ENCODE peak calls at places on chromosomes 11 and 22, in nine cellular contexts. I is ovary, P is left ventricle myocardium inferior, V is colonic mucosa, B is heart left ventricle, N is OCI-LY7, F is aorta, H is HCT116, E is stomach. L is an unnamed sample.

GRCh38 chr11:73243093-73243485 is 25.0 kb downstream of the P2RY2 start:
- DNase-seq in V (no peak), B (no peak), I (no peak), P (no peak), E (no peak), N (no peak), F (peak), H (no peak), L (no peak)

GRCh38 chr11:129528296-129528695 is 152.6 kb downstream of the BARX2 start:
- DNase-seq in H (no peak), N (no peak), B (no peak), E (no peak), V (no peak), I (no peak), F (no peak), P (no peak), L (no peak)

GRCh38 chr11:119684361-119685072 is 44.5 kb downstream of the NECTIN1 start:
- DNase-seq in H (no peak), B (no peak), N (no peak), F (no peak), V (no peak), I (no peak), E (no peak), P (no peak), L (no peak)

GRCh38 chr11:88434333-88434976 is 96.9 kb upstream of the CTSC start:
- DNase-seq in N (peak), H (no peak), P (no peak), B (no peak), F (no peak), V (no peak), I (no peak), E (no peak), L (no peak)

GRCh38 chr11:72038491-72038890 is 39.8 kb downstream of the IL18BP start:
- DNase-seq in E (peak), I (peak), H (no peak), P (peak), N (no peak), V (peak), B (peak), F (peak), L (peak)

GRCh38 chr11:11552688-11553087 is 69.1 kb downstream of the GALNT18 start:
- DNase-seq in F (no peak), V (no peak), I (no peak), B (no peak), P (no peak), N (no peak), H (no peak), E (no peak), L (peak)

GRCh38 chr22:33038131-33038772 is 19.9 kb downstream of the SYN3 start:
- DNase-seq in P (no peak), N (no peak), B (no peak), I (no peak), V (no peak), E (no peak), H (no peak), F (no peak), L (no peak)

GRCh38 chr11:26025680-26026079 is 306.2 kb upstream of the ANO3 start:
- DNase-seq in N (no peak), F (no peak), I (no peak), P (no peak), V (no peak), H (no peak), E (no peak), B (no peak), L (no peak)

GRCh38 chr11:47296045-47296444 is 26.1 kb downstream of the MADD start:
- DNase-seq in V (no peak), F (no peak), H (no peak), B (no peak), I (no peak), N (no peak), E (no peak), P (no peak), L (no peak)

GRCh38 chr11:14336507-14337503 is 22.2 kb downstream of the RRAS2 start:
- DNase-seq in F (no peak), H (peak), B (no peak), V (no peak), E (no peak), I (no peak), N (no peak), P (no peak), L (no peak)

GRCh38 chr22:27952091-27952490 is 33.0 kb upstream of the PITPNB start:
- DNase-seq in V (no peak), N (no peak), P (no peak), E (no peak), H (no peak), I (no peak), F (no peak), B (no peak), L (no peak)

GRCh38 chr22:24433868-24434471 is 6.6 kb downstream of the ADORA2A start:
- DNase-seq in P (no peak), E (no peak), H (no peak), N (peak), F (no peak), B (no peak), V (no peak), I (no peak), L (no peak)

GRCh38 chr22:31846161-31847115 is 92.6 kb downstream of the DEPDC5 start:
- DNase-seq in I (no peak), V (no peak), N (peak), H (no peak), F (no peak), P (no peak), E (no peak), B (no peak), L (no peak)

GRCh38 chr11:26286472-26287066 is 45.4 kb upstream of the ANO3 start:
- DNase-seq in H (no peak), P (no peak), N (peak), I (no peak), V (no peak), E (no peak), B (no peak), F (no peak), L (no peak)

GRCh38 chr11:2214527-2215229 is 43.1 kb upstream of the TH start:
- DNase-seq in F (peak), I (peak), H (no peak), N (no peak), E (no peak), P (no peak), B (no peak), V (peak), L (no peak)

GRCh38 chr11:126602349-126602940 is 247.0 kb downstream of the ST3GAL4 start:
- DNase-seq in V (no peak), F (no peak), E (no peak), B (no peak), I (no peak), H (no peak), P (no peak), N (no peak), L (no peak)

GRCh38 chr11:68911731-68912130 is 8.0 kb downstream of the IGHMBP2 start:
- DNase-seq in E (no peak), I (no peak), B (no peak), V (no peak), P (no peak), F (no peak), N (no peak), H (no peak), L (no peak)

GRCh38 chr11:112016765-112017356 is 8.3 kb upstream of the DLAT start:
- DNase-seq in H (no peak), I (no peak), N (no peak), B (no peak), P (no peak), E (no peak), F (no peak), V (no peak), L (peak)

GRCh38 chr11:9802291-9802861 is 138.5 kb downstream of the SWAP70 start:
- DNase-seq in B (no peak), F (no peak), H (no peak), I (no peak), N (peak), P (no peak), V (no peak), E (no peak), L (no peak)
- H3K27ac ChIP-seq in B (peak), F (no peak), H (no peak), I (no peak), N (no peak), P (peak), V (no peak), E (no peak), L (no peak)

DNA sequence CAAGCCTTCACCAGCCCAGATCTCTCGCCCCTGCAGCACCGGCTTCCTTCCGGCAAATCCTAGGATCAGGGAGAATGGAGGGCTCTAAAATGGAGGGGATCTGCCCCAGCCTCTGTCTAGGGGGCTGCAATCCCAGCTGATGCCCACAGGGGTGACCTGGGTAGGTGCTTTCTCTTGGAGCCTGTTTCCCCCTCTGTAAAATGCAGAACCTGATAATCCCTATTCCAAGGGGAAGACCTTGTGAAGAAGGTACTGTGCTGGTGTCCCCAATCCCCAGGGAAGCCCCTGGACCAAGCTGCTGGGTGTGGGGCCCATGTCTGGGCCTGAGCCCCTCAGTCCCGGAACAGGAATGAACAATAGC is 2.8 kb downstream of the EMID1 start:
- DNase-seq in I (no peak), H (no peak), F (no peak), V (no peak), N (no peak), E (no peak), P (no peak), B (no peak), L (no peak)
- H3K4me3 ChIP-seq in I (no peak), H (no peak), F (no peak), V (no peak), N (no peak), E (no peak), P (no peak), B (no peak), L (no peak)

DNA sequence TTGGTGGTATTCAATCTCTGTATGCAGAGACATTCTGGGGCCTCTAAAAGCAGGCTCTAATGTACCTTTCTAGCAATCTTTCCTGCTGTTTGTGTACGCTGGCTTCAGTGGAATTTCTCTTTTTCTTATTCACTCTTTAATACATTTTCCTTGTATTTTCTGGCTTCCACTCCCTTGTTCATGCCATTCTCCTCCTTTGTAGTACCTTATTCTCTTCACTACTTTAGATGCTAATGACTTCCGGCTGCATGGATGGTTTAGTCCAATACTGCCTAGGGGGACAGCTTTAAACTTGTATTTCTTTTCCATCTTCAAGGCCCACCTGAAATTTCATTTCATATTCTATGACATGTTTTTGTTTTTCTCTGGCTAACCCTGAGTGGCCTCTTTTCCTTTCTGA is 40.2 kb downstream of the DDX10 start:
- DNase-seq in N (no peak), I (no peak), F (no peak), P (no peak), B (no peak), E (no peak), H (no peak), V (no peak), L (no peak)
- H3K27ac ChIP-seq in N (no peak), I (no peak), F (no peak), P (no peak), B (no peak), E (no peak), H (no peak), V (no peak), L (no peak)

GRCh38 chr11:114053406-114053805 is 6.1 kb upstream of the ZBTB16 start:
- DNase-seq in I (no peak), E (no peak), P (no peak), H (no peak), V (no peak), B (no peak), F (no peak), N (no peak), L (no peak)
- H3K4me3 ChIP-seq in I (no peak), E (no peak), P (no peak), H (no peak), V (no peak), B (no peak), F (no peak), N (no peak), L (no peak)

DNA sequence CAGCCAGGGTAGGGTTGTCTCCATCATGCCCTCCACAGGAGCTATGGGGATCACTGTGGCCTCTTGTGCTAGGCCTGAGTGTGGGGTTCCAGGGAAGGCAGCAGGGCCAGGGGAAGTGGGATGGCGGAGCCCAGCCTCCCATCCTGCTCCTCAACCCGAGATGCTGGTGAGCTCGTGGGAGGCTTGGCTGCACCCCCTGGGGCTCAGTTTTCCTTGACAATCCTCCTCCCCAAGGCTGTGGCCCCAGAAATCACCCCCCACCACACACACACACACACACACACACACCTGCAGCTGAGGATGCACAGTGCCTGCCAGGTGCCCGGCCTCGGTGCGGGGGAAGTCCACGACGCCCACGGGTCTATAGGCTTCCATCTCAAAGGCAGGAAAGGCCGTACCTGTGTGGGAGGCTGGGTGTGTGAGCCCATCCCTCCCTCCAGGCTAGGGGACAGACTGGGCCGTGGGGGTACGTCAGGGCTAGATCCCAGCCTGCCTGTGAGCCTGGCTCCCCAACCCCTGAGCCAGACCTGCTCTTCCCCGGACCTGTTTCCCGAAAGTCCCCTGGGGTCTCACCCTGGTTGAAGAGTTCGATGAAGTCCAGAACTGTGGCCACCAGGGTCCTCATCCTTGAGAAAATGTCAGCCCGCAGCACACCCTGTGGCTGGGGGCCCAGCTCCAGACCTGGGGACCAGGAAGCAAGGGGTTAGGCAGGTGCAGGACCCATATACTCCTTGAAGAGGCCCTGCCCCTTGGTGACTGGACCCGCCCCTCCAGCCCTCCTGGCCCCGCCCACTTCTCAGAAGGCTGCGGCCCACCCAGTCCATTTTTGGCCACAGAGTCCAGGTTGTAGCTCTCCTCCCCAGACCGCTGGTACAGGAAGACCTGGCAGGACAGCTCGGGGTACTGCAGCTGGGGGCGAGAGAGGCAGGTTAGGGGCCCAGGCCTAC is 5.2 kb upstream of the TBX10 start:
- DNase-seq in V (no peak), P (no peak), F (peak), B (no peak), E (no peak), N (peak), H (no peak), I (no peak), L (no peak)
- H3K27ac ChIP-seq in V (no peak), P (no peak), F (no peak), B (no peak), E (no peak), N (peak), H (no peak), I (no peak), L (no peak)

GRCh38 chr11:65315204-65315865 is 669 bp downstream of the CDC42EP2 start:
- DNase-seq in F (peak), P (peak), E (peak), N (peak), I (peak), H (peak), V (peak), B (peak), L (peak)
- H3K4me3 ChIP-seq in F (peak), P (peak), E (peak), N (peak), I (peak), H (peak), V (peak), B (peak), L (peak)

DNA sequence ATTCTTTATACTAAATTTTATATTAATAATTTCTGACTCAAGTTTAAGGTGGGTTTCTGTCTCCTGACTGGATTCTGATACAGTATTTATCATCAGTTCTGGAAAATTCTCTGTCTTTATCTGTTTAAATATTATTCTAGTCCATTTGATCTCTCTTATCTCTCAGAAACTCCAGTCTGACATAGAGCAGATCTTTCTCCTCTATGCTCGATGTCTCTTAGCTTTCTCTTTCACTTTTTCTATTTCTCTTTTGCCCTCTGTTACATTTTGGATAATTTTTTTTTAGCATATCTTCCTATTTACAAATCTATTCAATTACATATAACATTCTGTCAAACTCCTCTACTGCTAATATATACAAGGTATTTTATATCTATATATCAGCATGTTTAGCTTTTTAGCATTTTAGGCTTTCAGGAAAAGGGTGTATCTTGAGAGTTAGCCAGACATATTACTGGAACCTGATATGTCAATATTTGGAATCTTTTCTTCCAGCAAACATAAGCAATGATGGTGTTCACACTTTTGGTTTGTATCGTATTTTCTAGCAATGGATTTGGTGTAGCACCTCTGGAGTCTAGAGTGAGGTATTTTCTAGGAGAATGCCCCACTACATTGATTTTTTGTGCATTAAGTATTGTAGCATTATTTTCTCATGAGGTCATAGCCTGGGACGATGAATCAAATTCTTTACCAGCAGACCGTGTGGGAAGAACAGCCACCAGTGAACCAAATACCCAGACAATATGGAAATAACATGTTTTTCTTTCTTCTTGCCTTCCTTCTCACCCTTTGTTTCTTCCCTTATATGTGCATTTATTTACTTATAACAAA is 4.1 kb upstream of the NNMT start:
- DNase-seq in N (no peak), V (no peak), B (no peak), I (no peak), P (no peak), H (no peak), F (no peak), E (no peak), L (no peak)
- H3K27ac ChIP-seq in N (no peak), V (peak), B (peak), I (no peak), P (peak), H (no peak), F (no peak), E (no peak), L (peak)